ENCODE peak calls at places on chromosome 9, in four cellular contexts. Y, A, G and X are unnamed samples.

GRCh38 chr9:82124090-82124489 is 135.5 kb downstream of the SPATA31D1 start:
- DNase-seq in Y (no peak), A (no peak), G (no peak), X (no peak)

GRCh38 chr9:113319054-113319453 is 15.9 kb upstream of the RNF183 start:
- DNase-seq in Y (no peak), A (no peak), G (no peak), X (no peak)

GRCh38 chr9:108496866-108497265 is 358.9 kb downstream of the ACTL7B start:
- DNase-seq in Y (no peak), A (no peak), G (no peak), X (no peak)

GRCh38 chr9:77830618-77831285 is 182.6 kb upstream of the GNA14 start:
- DNase-seq in Y (no peak), A (no peak), G (no peak), X (no peak)

GRCh38 chr9:38089387-38090165 is 20.5 kb upstream of the SHB start:
- DNase-seq in Y (no peak), A (no peak), G (no peak), X (peak; percentile 30)

GRCh38 chr9:17839744-17840143 is 260.9 kb downstream of the SH3GL2 start:
- DNase-seq in Y (no peak), A (no peak), G (no peak), X (no peak)

GRCh38 chr9:108911820-108912219 is 22.1 kb downstream of the ELP1 start:
- DNase-seq in Y (no peak), A (no peak), G (no peak), X (no peak)

GRCh38 chr9:2742214-2742613 is 24.9 kb downstream of the KCNV2 start:
- DNase-seq in Y (no peak), A (no peak), G (no peak), X (no peak)

GRCh38 chr9:136050706-136051567 is 44.2 kb downstream of the NACC2 start:
- DNase-seq in Y (no peak), A (no peak), G (no peak), X (no peak)

GRCh38 chr9:37542895-37543294 is 33.3 kb downstream of the FBXO10 start:
- DNase-seq in Y (no peak), A (no peak), G (no peak), X (no peak)

GRCh38 chr9:27303219-27303618 is 6.3 kb upstream of the EQTN start:
- DNase-seq in Y (no peak), A (no peak), G (no peak), X (no peak)

GRCh38 chr9:14153310-14153720 is 160.6 kb downstream of the NFIB start:
- DNase-seq in Y (no peak), A (no peak), G (no peak), X (no peak)

GRCh38 chr9:132864277-132864676 is 13.8 kb downstream of the AK8 start:
- DNase-seq in Y (no peak), A (no peak), G (no peak), X (no peak)

DNA sequence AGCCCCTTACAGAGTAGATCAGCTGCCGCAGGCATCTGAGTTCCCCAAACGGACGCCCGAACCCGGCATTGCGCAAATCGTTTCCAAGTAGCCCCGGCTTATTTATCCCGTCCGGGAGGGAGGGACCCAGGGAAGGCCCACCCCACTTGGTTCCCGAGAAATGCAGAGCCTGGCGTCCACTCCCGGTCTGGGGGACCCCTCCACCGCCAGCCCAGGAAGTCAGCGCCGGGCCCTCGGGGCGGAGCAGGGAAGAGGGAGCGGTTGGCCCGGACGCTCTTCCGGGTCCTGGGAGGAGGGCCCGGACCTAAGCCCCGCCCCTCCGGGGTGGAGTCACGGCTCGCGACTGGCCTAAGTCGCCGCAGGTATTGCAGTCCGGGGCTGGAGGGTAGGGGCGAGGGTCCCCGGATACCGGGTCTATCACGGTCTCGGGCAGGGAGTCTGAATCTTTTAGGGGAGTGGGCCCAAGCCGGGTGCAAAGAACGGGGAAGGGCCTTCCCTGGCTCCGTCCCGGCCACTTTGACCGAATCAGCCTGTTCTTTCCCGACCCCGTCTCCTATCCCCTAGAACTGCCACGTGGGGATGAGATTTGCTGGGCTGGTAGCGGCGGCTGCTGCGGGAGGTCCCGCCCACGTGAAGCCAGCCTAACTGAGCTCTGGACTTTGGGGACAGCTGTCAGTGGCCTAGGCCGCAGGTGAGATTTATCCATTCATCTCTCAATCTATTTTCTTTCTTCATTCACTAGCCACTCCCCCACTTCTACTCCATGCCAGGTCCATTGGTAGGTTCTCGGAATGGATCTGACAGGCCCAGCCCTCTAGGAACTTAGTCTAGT is at the start of gene RABEPK:
- DNase-seq in Y (peak; percentile 91), A (peak; percentile 89), G (peak; percentile 56), X (peak; percentile 93)
- TF ChIP-seq CTCF in Y (no peak), A (no peak), G (no peak), X (no peak)

GRCh38 chr9:114505187-114506081 is at the start of gene WHRN:
- DNase-seq in Y (peak; percentile 93), A (peak; percentile 84), G (no peak), X (peak; percentile 93)

GRCh38 chr9:114506082-114506390 is 763 bp upstream of the WHRN start:
- DNase-seq in Y (no peak), A (no peak), G (no peak), X (no peak)

GRCh38 chr9:114503522-114504340 is 1.5 kb downstream of the WHRN start:
- DNase-seq in Y (no peak), A (peak; percentile 8), G (no peak), X (no peak)

GRCh38 chr9:114503009-114503408 is 2.3 kb downstream of the WHRN start:
- DNase-seq in Y (no peak), A (no peak), G (no peak), X (no peak)

GRCh38 chr9:114504341-114505186 is 709 bp downstream of the WHRN start:
- DNase-seq in Y (peak; percentile 36), A (peak; percentile 5), G (no peak), X (no peak)
- H3K27ac ChIP-seq in Y (no peak overlapping the region), A (peak overlapping the region; percentile 63), G (peak overlapping the region; percentile 39), X (peak overlapping the region; percentile 82)

DNA sequence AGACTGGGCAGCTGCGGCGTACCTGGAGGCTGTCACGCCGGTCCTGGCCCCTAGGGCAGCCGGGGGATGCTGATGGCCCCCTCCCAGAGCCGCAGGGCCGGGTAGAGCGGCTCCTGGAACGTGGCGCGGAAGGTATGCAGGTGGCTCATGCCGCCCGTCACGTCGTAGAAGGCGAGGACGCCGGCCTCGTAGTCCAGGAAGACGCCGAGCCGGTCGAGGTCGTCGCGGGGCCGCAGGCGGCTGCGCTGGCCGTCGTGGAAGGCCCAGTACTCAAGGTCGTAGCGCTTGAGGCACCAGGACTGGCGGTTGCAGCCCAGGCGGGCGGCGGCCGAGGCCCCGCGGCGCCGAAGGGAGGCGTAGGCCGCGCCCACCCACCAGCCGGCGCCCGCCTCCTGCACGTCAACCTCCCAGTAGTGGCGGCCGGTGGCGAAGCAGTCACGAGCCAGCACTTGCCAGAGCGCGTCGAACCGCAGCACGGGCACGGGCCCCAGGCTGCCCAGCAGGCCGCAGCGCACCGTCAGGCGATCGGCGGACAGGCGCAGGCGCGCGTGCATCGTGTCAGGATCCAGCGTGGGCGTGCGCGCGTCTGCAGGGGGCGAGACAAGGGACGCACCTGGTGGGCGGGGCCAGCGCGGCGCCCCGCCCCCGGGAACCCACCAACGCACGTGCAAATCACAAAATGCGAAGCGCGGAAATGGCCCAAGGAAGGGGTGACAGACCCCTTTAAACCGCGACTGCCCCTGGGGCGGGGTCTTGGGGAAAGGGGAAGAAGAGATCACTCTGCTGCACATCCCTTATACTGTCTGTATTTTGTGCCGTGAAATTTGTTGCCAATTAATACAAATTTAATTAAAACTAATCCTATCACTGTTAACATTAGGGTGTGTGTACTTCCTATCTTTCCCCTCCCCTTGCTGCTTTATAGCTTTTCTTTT is 31.2 kb downstream of the NANS start:
- DNase-seq in Y (peak; percentile 43), A (no peak), G (peak; percentile 60), X (no peak)
- TF ChIP-seq CTCF in Y (no peak), A (no peak), G (no peak), X (no peak)

GRCh38 chr9:120521101-120521500 is 58.9 kb downstream of the CDK5RAP2 start:
- DNase-seq in Y (no peak), A (no peak), G (no peak), X (no peak)

GRCh38 chr9:120524852-120525251 is 55.1 kb downstream of the CDK5RAP2 start:
- DNase-seq in Y (peak; percentile 38), A (no peak), G (no peak), X (no peak)

GRCh38 chr9:120522558-120522957 is 57.4 kb downstream of the CDK5RAP2 start:
- DNase-seq in Y (no peak), A (no peak), G (no peak), X (no peak)

GRCh38 chr9:120524038-120524437 is 55.9 kb downstream of the CDK5RAP2 start:
- DNase-seq in Y (no peak), A (no peak), G (no peak), X (no peak)

GRCh38 chr9:120522032-120522431 is 57.9 kb downstream of the CDK5RAP2 start:
- DNase-seq in Y (no peak), A (no peak), G (no peak), X (no peak)
- H3K27ac ChIP-seq in Y (no peak overlapping the region), A (no peak overlapping the region), G (no peak overlapping the region), X (no peak overlapping the region)

GRCh38 chr9:33852216-33852826 is 35.4 kb downstream of the UBE2R2 start:
- DNase-seq in Y (peak; percentile 61), A (peak; percentile 89), G (no peak), X (peak; percentile 82)

GRCh38 chr9:33856247-33856646 is 39.3 kb downstream of the UBE2R2 start:
- DNase-seq in Y (no peak), A (no peak), G (no peak), X (no peak)

GRCh38 chr9:33850677-33851076 is 33.7 kb downstream of the UBE2R2 start:
- DNase-seq in Y (no peak), A (no peak), G (no peak), X (no peak)

GRCh38 chr9:33850267-33850629 is 33.3 kb downstream of the UBE2R2 start:
- DNase-seq in Y (no peak), A (no peak), G (no peak), X (peak; percentile 34)

GRCh38 chr9:33851301-33851700 is 34.3 kb downstream of the UBE2R2 start:
- DNase-seq in Y (no peak), A (no peak), G (no peak), X (no peak)
- TF ChIP-seq CTCF in Y (no peak), A (no peak), G (no peak), X (no peak)

DNA sequence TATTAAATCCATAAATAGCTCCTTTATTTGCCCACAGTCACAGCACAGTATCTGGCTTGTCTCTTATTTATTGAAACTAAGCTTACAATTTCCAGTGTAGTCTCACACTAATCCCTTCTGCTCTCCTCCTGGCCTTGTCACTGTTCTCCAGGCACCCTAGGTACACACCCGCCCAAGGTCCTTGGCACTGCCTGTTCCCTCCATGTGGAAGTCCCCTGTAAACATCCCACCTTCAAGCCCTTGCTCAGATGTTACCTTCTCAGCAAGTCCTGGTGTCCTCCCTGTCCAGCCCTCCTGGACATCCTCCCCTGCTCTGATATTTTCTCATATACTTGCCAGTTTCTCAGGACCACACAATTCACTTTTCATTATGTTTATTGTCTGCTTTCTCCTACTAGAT is 44.2 kb upstream of the CFAP157 start:
- DNase-seq in Y (no peak), A (no peak), G (no peak), X (no peak)
- H3K27ac ChIP-seq in Y (no peak overlapping the region), A (peak overlapping the region; percentile 52), G (no peak overlapping the region), X (no peak overlapping the region)

GRCh38 chr9:130328349-130328801 is 62.8 kb downstream of the HMCN2 start:
- DNase-seq in Y (peak; percentile 39), A (peak; percentile 81), G (no peak), X (peak; percentile 74)

GRCh38 chr9:130329061-130329460 is 63.5 kb downstream of the HMCN2 start:
- DNase-seq in Y (no peak), A (no peak), G (no peak), X (no peak)

GRCh38 chr9:130325921-130326320 is 60.4 kb downstream of the HMCN2 start:
- DNase-seq in Y (no peak), A (no peak), G (no peak), X (no peak)

GRCh38 chr9:130327781-130328348 is 62.3 kb downstream of the HMCN2 start:
- DNase-seq in Y (peak; percentile 38), A (peak; percentile 51), G (no peak), X (peak; percentile 68)

GRCh38 chr9:130327070-130327780 is 61.7 kb downstream of the HMCN2 start:
- DNase-seq in Y (no peak), A (no peak), G (no peak), X (no peak)
- TF ChIP-seq CTCF in Y (no peak), A (no peak), G (peak; percentile 37), X (peak; percentile 38)